ENCODE peak calls at places on chromosomes 13 and 19, in four cellular contexts. J is left lung; F is activated CD4-positive, CD25-positive, alpha-beta regulatory T cell treated with anti-CD3 and anti-CD28 coated beads, Interleukin-2, amount 50 U/mL, for 16 hours; X is stimulated activated CD4-positive, alpha-beta T cell treated with anti-CD3 and anti-CD28 coated beads, TNF-alpha, amount 100 ng/mL, for 1 hour. R is an unnamed sample.

GRCh38 chr19:33404506-33404905 is 31.0 kb downstream of the CEBPG start:
- DNase-seq in J (peak; percentile 25), F (no peak), X (no peak), R (no peak)

GRCh38 chr19:57171551-57172081 is 4.3 kb upstream of the DUXA start:
- DNase-seq in J (peak; percentile 42), F (no peak), X (no peak), R (peak; percentile 28)

GRCh38 chr13:71712988-71713653 is 153.9 kb downstream of the DACH1 start:
- DNase-seq in J (no peak), F (no peak), X (no peak), R (no peak)

GRCh38 chr19:4061683-4062575 is 4.8 kb downstream of the ZBTB7A start:
- DNase-seq in J (peak; percentile 83), F (no peak), X (no peak), R (no peak)

GRCh38 chr19:49217382-49217781 is 59.8 kb downstream of the TRPM4 start:
- DNase-seq in J (no peak), F (no peak), X (no peak), R (no peak)

GRCh38 chr19:54248016-54248601 is 5.5 kb upstream of the LILRA6 start:
- DNase-seq in J (peak; percentile 73), F (no peak), X (no peak), R (no peak)

GRCh38 chr13:48235100-48235813 is 2.3 kb downstream of the ITM2B start:
- DNase-seq in J (no peak), F (no peak), X (no peak), R (no peak)

GRCh38 chr19:661427-662196 is 1.4 kb downstream of the RNF126 start:
- DNase-seq in J (no peak), F (peak; percentile 34), X (no peak), R (peak; percentile 59)

GRCh38 chr13:113862766-113863510 is 938 bp downstream of the GAS6 start:
- DNase-seq in J (peak; percentile 78), F (no peak), X (no peak), R (no peak)

GRCh38 chr13:21619633-21620220 is 15.8 kb upstream of the MICU2 start:
- DNase-seq in J (no peak), F (no peak), X (no peak), R (no peak)

GRCh38 chr13:110340812-110341444 is 33.8 kb downstream of the COL4A2 start:
- DNase-seq in J (peak; percentile 66), F (no peak), X (peak; percentile 36), R (no peak)

GRCh38 chr13:94176576-94176975 is 302.9 kb downstream of the DCT start:
- DNase-seq in J (no peak), F (no peak), X (no peak), R (no peak)

GRCh38 chr19:8305798-8306197 is 2.4 kb downstream of the CD320 start:
- DNase-seq in J (no peak), F (no peak), X (no peak), R (no peak)

GRCh38 chr19:50061650-50062049 is 35.8 kb downstream of the ZNF473 start:
- DNase-seq in J (no peak), F (no peak), X (no peak), R (no peak)

GRCh38 chr19:44822177-44822576 is 13.3 kb downstream of the BCAM start:
- DNase-seq in J (no peak), F (no peak), X (no peak), R (no peak)

GRCh38 chr19:48136547-48136946 is 25.9 kb upstream of the PLA2G4C start:
- DNase-seq in J (no peak), F (no peak), X (no peak), R (no peak)

GRCh38 chr13:79119578-79120107 is 286.4 kb downstream of the RBM26 start:
- DNase-seq in J (no peak), F (no peak), X (no peak), R (no peak)

GRCh38 chr13:46149272-46150133 is 32.5 kb downstream of the LCP1 start:
- DNase-seq in J (no peak), F (no peak), X (no peak), R (no peak)

GRCh38 chr13:112032186-112032835 is 34.6 kb upstream of the SOX1 start:
- DNase-seq in J (no peak), F (no peak), X (no peak), R (no peak)

GRCh38 chr19:39506598-39506943 is 7.8 kb downstream of the DLL3 start:
- DNase-seq in J (no peak), F (no peak), X (no peak), R (no peak)

GRCh38 chr19:30219682-30220081 is 152.5 kb upstream of the ZNF536 start:
- DNase-seq in J (no peak), F (no peak), X (no peak), R (no peak)

GRCh38 chr13:57409121-57409520 is 222.4 kb upstream of the PCDH17 start:
- DNase-seq in J (no peak), F (no peak), X (no peak), R (no peak)

GRCh38 chr19:32387701-32388392 is 17.7 kb upstream of the DPY19L3 start:
- DNase-seq in J (no peak), F (no peak), X (no peak), R (no peak)

GRCh38 chr13:91154553-91154952 is 192.9 kb upstream of the MIR17HG start:
- DNase-seq in J (no peak), F (no peak), X (no peak), R (no peak)

GRCh38 chr13:102517959-102518358 is 78.8 kb upstream of the TPP2 start:
- DNase-seq in J (no peak), F (no peak), X (no peak), R (no peak)

GRCh38 chr19:33388817-33389573 is 15.5 kb downstream of the CEBPG start:
- DNase-seq in J (no peak), F (no peak), X (no peak), R (no peak)

GRCh38 chr19:768424-768823 is 17.5 kb downstream of the MISP start:
- DNase-seq in J (no peak), F (no peak), X (no peak), R (no peak)

GRCh38 chr13:106573855-106574254 is 5.9 kb upstream of the ARGLU1 start:
- DNase-seq in J (peak; percentile 56), F (no peak), X (no peak), R (no peak)

GRCh38 chr19:30666301-30666803 is 294.2 kb downstream of the ZNF536 start:
- DNase-seq in J (no peak), F (peak; percentile 19), X (peak; percentile 18), R (peak; percentile 17)

GRCh38 chr13:48266967-48267639 is 34.1 kb downstream of the ITM2B start:
- DNase-seq in J (no peak), F (no peak), X (no peak), R (no peak)

GRCh38 chr13:76887070-76887563 is 912 bp upstream of the KCTD12 start:
- DNase-seq in J (no peak), F (no peak), X (no peak), R (no peak)

GRCh38 chr13:43487459-43487858 is 299.3 kb downstream of the ENOX1 start:
- DNase-seq in J (no peak), F (no peak), X (no peak), R (no peak)

GRCh38 chr13:113066142-113066455 is 39.5 kb upstream of the F7 start:
- DNase-seq in J (no peak), F (no peak), X (no peak), R (no peak)

GRCh38 chr19:16168465-16169081 is 4.8 kb downstream of the CIB3 start:
- DNase-seq in J (no peak), F (no peak), X (no peak), R (no peak)

GRCh38 chr13:43195551-43195950 is 172.2 kb downstream of the DNAJC15 start:
- DNase-seq in J (no peak), F (no peak), X (no peak), R (no peak)

GRCh38 chr13:32911506-32911905 is 104.7 kb upstream of the KL start:
- DNase-seq in J (no peak), F (no peak), X (no peak), R (no peak)

GRCh38 chr19:40191836-40192646 is 815 bp downstream of the MAP3K10 start:
- DNase-seq in J (no peak), F (no peak), X (peak; percentile 5), R (no peak)

GRCh38 chr19:29247051-29247450 is 34.1 kb upstream of the UQCRFS1 start:
- DNase-seq in J (no peak), F (no peak), X (no peak), R (no peak)

R was measured in effector memory CD8-positive, alpha-beta T cell.